ENCODE peak calls at places on chromosome 3, in five cellular contexts. Q, I, K, N and Y are unnamed samples.
A peak's percentile ranks its signal among the peaks of the same experiment; 100 is the strongest.

GRCh38 chr3:148971819-148972218 is 19.5 kb upstream of the GYG1 start:
- DNase-seq in Q (no peak), I (peak; percentile 51), K (no peak), N (no peak), Y (peak; percentile 33)

GRCh38 chr3:187808466-187809291 is 63.4 kb upstream of the BCL6 start:
- DNase-seq in Q (no peak), I (no peak), K (peak; percentile 74), N (no peak), Y (no peak)

GRCh38 chr3:73493543-73494314 is 131.0 kb downstream of the PDZRN3 start:
- DNase-seq in Q (peak; percentile 47), I (no peak), K (no peak), N (no peak), Y (peak; percentile 79)

GRCh38 chr3:107669669-107670068 is 146.9 kb downstream of the BBX start:
- DNase-seq in Q (no peak), I (no peak), K (no peak), N (no peak), Y (peak; percentile 39)

GRCh38 chr3:146148468-146148931 is 12.5 kb downstream of the PLOD2 start:
- DNase-seq in Q (no peak), I (no peak), K (no peak), N (no peak), Y (peak; percentile 44)

GRCh38 chr3:191473766-191474198 is 12.8 kb downstream of the PYDC2 start:
- DNase-seq in Q (no peak), I (no peak), K (no peak), N (no peak), Y (no peak)

GRCh38 chr3:186583820-186584219 is 13.3 kb downstream of the DNAJB11 start:
- DNase-seq in Q (no peak), I (no peak), K (no peak), N (no peak), Y (peak; percentile 63)

GRCh38 chr3:172229462-172229861 is 190.1 kb downstream of the FNDC3B start:
- DNase-seq in Q (no peak), I (no peak), K (no peak), N (no peak), Y (no peak)

GRCh38 chr3:105865867-105866350 is 2.9 kb downstream of the CBLB start:
- DNase-seq in Q (no peak), I (no peak), K (no peak), N (no peak), Y (peak; percentile 12)

GRCh38 chr3:95705786-95706418 is 1108.5 kb upstream of the EPHA6 start:
- DNase-seq in Q (no peak), I (no peak), K (no peak), N (no peak), Y (no peak)

GRCh38 chr3:159854500-159855124 is 134.0 kb upstream of the IL12A start:
- DNase-seq in Q (peak; percentile 88), I (peak; percentile 91), K (no peak), N (no peak), Y (peak; percentile 93)

GRCh38 chr3:126659915-126660886 is 5.3 kb upstream of the TXNRD3 start:
- DNase-seq in Q (no peak), I (no peak), K (no peak), N (no peak), Y (no peak)

GRCh38 chr3:111572061-111572460 is 23.1 kb downstream of the ZBED2 start:
- DNase-seq in Q (no peak), I (no peak), K (no peak), N (no peak), Y (no peak)

GRCh38 chr3:99638244-99638948 is at the start of gene COL8A1:
- DNase-seq in Q (peak; percentile 50), I (peak; percentile 47), K (no peak), N (peak; percentile 67), Y (peak; percentile 79)
- H3K4me3 ChIP-seq in Q (peak within 1 kb of the TSS; percentile 86), I (peak within 1 kb of the TSS; percentile 89), K (no peak within 1 kb of the TSS), N (peak within 1 kb of the TSS; percentile 70), Y (peak within 1 kb of the TSS; percentile 67)

GRCh38 chr3:67142432-67142831 is 144.3 kb downstream of the KBTBD8 start:
- DNase-seq in Q (no peak), I (no peak), K (no peak), N (no peak), Y (no peak)
- TF ChIP-seq CTCF in Q (no peak), I (no peak), K (no peak), N (no peak), Y (no peak)

GRCh38 chr3:139269984-139270383 is 73.8 kb upstream of the MRPS22 start:
- DNase-seq in Q (no peak), I (no peak), K (no peak), N (no peak), Y (no peak)
- H3K4me3 ChIP-seq in Q (no peak overlapping the region), I (no peak overlapping the region), K (no peak overlapping the region), N (no peak overlapping the region), Y (no peak overlapping the region)

GRCh38 chr3:109702252-109702651 is 364.9 kb upstream of the DPPA4 start:
- DNase-seq in Q (peak; percentile 78), I (no peak), K (no peak), N (no peak), Y (no peak)

DNA sequence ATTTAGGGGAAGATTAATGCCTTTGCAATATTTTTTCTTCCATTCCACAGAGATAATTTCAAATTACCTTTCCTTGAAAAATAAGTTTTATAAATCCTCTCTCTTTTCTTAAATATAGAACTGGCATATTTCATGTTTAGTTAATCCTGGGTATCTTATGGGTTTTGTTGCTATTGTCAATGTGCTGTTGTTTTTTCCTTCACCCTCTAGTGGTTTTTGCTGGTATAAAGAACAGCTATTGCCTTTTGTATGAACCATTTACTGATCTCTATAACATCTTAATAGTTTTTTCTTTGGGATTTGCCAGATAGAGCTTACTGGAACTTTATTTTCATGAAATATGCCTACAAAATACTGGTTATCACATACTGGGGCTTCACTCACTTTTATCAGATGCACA is 359.6 kb upstream of the DPPA4 start:
- DNase-seq in Q (no peak), I (no peak), K (no peak), N (no peak), Y (no peak)
- TF ChIP-seq CTCF in Q (no peak), I (peak; percentile 25), K (no peak), N (no peak), Y (no peak)

GRCh38 chr3:56802411-56802745 is 629 bp upstream of the ARHGEF3 start:
- DNase-seq in Q (no peak), I (no peak), K (no peak), N (no peak), Y (no peak)

GRCh38 chr3:56801151-56801596 is 575 bp downstream of the ARHGEF3 start:
- DNase-seq in Q (no peak), I (no peak), K (peak; percentile 27), N (no peak), Y (no peak)

GRCh38 chr3:56799251-56799882 is 2.4 kb downstream of the ARHGEF3 start:
- DNase-seq in Q (no peak), I (no peak), K (peak; percentile 85), N (no peak), Y (peak; percentile 70)

GRCh38 chr3:56801597-56802410 is at the start of gene ARHGEF3:
- DNase-seq in Q (no peak), I (no peak), K (peak; percentile 85), N (peak; percentile 88), Y (peak; percentile 58)

DNA sequence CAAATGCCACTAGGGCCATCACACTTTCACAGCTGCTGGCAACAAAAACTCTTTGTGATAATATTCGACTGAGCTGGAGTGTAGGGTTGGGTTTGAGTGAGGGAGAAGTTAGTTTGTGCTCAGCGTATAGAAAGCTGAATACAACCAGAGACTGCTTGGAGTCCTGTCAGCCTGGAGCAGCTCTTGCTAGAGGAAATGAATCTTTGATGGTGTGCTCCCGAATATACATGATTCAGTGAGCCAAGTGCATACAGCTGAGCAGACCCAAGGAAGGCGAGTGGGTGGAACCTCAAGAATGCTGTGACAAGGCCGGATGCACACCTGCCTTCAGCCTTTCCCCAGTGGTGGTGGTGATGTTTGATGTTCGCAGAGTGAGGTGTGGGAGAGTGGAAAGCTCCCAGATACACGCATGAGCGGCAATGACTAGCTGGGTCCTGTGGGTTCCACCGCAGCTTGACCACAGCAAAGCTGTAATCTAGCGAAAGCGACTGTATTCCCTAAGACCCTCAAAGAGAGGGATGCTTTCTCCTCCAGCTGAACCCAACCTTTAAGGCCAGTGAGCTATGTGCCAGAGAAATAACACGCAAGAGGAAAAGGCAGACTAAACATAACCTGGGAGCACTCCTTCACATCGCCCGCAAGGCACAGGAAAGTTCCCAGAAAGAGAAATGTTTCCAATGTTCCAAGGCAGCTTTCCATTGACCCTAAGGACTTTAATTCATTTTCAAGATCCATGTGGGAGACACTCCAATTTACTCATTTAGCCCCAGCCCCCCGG is 1.2 kb downstream of the ARHGEF3 start:
- DNase-seq in Q (no peak), I (no peak), K (peak; percentile 80), N (no peak), Y (no peak)
- H3K4me3 ChIP-seq in Q (peak overlapping the region; percentile 97), I (peak overlapping the region; percentile 69), K (peak overlapping the region; percentile 72), N (peak overlapping the region; percentile 88), Y (peak overlapping the region; percentile 67)